ENCODE peak calls at places on chromosomes 16 and 17, in six cellular contexts. J, Z, V, C, G and D are unnamed samples.

GRCh38 chr16:69833791-69834282 is 71.7 kb downstream of the WWP2 start:
- DNase-seq in Z (no peak), G (no peak), V (no peak), J (no peak), C (no peak), D (peak)

GRCh38 chr17:81641825-81642489 is 5.0 kb downstream of the TSPAN10 start:
- DNase-seq in Z (peak), C (peak), G (no peak), J (no peak), V (no peak), D (peak)

GRCh38 chr17:8020776-8021564 is 17.9 kb upstream of the ALOX15B start:
- DNase-seq in V (no peak), C (no peak), J (no peak), G (no peak), Z (no peak), D (no peak)

GRCh38 chr17:44788139-44788538 is 29.4 kb downstream of the ADAM11 start:
- DNase-seq in C (no peak), G (no peak), J (no peak), V (no peak), Z (peak), D (no peak)

GRCh38 chr16:3873482-3874173 is 6.9 kb downstream of the CREBBP start:
- DNase-seq in V (no peak), C (no peak), Z (peak), G (no peak), J (no peak), D (peak)

GRCh38 chr17:17028059-17028877 is 14.0 kb upstream of the MPRIP start:
- DNase-seq in V (peak), G (peak), Z (peak), C (peak), J (peak), D (peak)

GRCh38 chr16:31382485-31383161 is 10.5 kb upstream of the ITGAD start:
- DNase-seq in C (no peak), Z (peak), J (peak), G (peak), V (peak), D (peak)

GRCh38 chr17:17500999-17501605 is 4.9 kb upstream of the RASD1 start:
- DNase-seq in J (no peak), G (no peak), Z (no peak), V (peak), C (no peak), D (no peak)

GRCh38 chr17:81253358-81254131 is 14.4 kb downstream of the NDUFAF8 start:
- DNase-seq in Z (peak), V (no peak), J (no peak), G (peak), C (peak), D (no peak)

GRCh38 chr17:561118-561517 is 153.5 kb downstream of the VPS53 start:
- DNase-seq in C (peak), V (no peak), G (no peak), J (no peak), Z (peak), D (no peak)

GRCh38 chr16:12435730-12436129 is 368.0 kb downstream of the CPPED1 start:
- DNase-seq in J (no peak), V (peak), C (no peak), G (no peak), Z (no peak), D (no peak)

GRCh38 chr16:10616744-10617640 is 36.6 kb upstream of the EMP2 start:
- DNase-seq in Z (peak), J (no peak), G (peak), C (no peak), V (peak), D (no peak)

GRCh38 chr17:67109111-67109510 is 64.8 kb downstream of the CACNG1 start:
- DNase-seq in J (no peak), V (no peak), Z (no peak), C (no peak), G (no peak), D (no peak)

GRCh38 chr17:8885968-8886674 is 18.6 kb upstream of the PIK3R6 start:
- DNase-seq in Z (no peak), C (no peak), V (peak), G (no peak), J (no peak), D (no peak)

GRCh38 chr17:82699551-82699950 is 1.1 kb upstream of the RAB40B start:
- DNase-seq in C (no peak), V (no peak), Z (no peak), J (no peak), G (no peak), D (no peak)

GRCh38 chr16:46591257-46591656 is 29.9 kb downstream of the SHCBP1 start:
- DNase-seq in Z (no peak), C (no peak), G (no peak), J (no peak), V (no peak), D (no peak)

GRCh38 chr16:30367349-30368009 is 2.8 kb downstream of the TBC1D10B start:
- DNase-seq in Z (no peak), V (no peak), C (no peak), G (no peak), J (no peak), D (peak)
- H4K91ac ChIP-seq in Z (no peak), V (no peak), C (no peak), G (no peak), J (no peak), D (no peak)

DNA sequence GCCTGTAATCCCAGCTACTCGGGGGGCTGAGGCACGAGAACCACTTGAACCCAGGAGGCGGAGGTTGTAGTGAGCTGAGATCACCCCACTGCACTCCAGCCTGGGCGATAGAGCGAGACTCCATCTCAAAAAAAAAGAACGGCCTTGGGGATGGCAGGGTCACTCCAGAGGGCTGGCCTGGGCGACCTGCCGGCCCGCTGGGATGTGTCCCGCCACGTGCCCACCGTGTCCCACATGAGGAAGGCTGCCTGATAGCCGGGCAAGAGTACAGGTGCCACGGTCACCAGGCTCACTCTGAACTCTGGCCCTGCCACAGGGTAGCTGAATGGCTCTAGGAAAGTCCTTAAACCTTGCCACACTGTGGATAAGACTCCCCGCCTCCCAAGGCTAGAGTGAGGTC is 67.5 kb downstream of the COG7 start:
- DNase-seq in J (no peak), C (no peak), Z (no peak), V (no peak), G (no peak), D (no peak)
- H4K91ac ChIP-seq in J (no peak), C (peak), Z (no peak), V (no peak), G (no peak), D (no peak)

GRCh38 chr17:3801043-3801746 is at the start of gene ITGAE:
- DNase-seq in Z (no peak), G (no peak), V (no peak), J (no peak), C (no peak), D (no peak)

GRCh38 chr17:3804503-3804931 is 3.5 kb upstream of the ITGAE start:
- DNase-seq in C (no peak), Z (peak), G (no peak), V (no peak), J (no peak), D (no peak)

GRCh38 chr17:3801792-3802191 is 804 bp upstream of the ITGAE start:
- DNase-seq in C (no peak), J (no peak), G (no peak), V (no peak), Z (no peak), D (no peak)

GRCh38 chr17:3802461-3803307 is 1.7 kb upstream of the ITGAE start:
- DNase-seq in C (peak), Z (peak), V (no peak), G (no peak), J (no peak), D (no peak)

DNA sequence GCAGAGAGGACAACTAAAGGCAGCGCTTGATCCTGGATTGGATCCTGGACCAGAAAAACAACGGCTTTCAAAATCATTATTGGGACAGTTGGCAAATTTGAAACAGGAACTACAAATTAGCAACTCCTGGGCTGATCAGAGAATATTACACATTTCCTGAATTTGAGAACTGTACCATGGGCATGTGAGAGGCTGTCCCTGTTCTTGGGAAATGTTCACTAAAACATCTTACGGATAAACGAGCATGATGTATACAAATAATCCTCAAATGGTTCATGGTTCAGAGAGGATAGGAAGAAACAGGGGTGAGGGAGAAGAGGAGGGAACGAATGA is 2.3 kb upstream of the ITGAE start:
- DNase-seq in G (no peak), J (no peak), C (no peak), Z (no peak), V (no peak), D (no peak)
- H4K91ac ChIP-seq in G (no peak), J (no peak), C (no peak), Z (no peak), V (no peak), D (peak)

DNA sequence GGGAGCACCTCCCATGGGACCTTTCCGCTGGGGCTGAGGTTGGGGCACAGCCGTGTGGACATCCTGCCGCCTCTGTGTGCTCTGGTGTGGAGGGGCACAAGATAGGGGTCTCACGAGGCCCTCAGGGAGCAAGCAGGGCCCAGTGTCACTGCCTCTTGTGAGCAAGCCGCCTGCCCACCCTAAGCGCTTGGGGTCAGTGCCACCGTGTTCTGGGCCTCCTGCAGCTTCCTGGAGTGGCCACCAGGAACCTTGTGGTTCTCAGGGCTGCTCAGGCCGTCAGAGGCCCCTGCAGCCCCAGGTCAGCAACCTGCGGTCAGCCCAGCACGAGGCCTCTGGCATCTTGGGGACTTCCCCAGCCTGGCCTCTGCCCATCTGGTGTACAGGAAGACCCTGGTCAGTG is 13.6 kb upstream of the CAPN15 start:
- DNase-seq in C (no peak), J (no peak), G (no peak), Z (no peak), V (no peak), D (no peak)
- H4K91ac ChIP-seq in C (peak), J (no peak), G (no peak), Z (no peak), V (no peak), D (no peak)

GRCh38 chr16:79980650-79981521 is 380.3 kb upstream of the MAF start:
- DNase-seq in J (peak), V (no peak), C (no peak), Z (no peak), G (no peak), D (no peak)
- H4K91ac ChIP-seq in J (no peak), V (no peak), C (no peak), Z (no peak), G (no peak), D (no peak)

DNA sequence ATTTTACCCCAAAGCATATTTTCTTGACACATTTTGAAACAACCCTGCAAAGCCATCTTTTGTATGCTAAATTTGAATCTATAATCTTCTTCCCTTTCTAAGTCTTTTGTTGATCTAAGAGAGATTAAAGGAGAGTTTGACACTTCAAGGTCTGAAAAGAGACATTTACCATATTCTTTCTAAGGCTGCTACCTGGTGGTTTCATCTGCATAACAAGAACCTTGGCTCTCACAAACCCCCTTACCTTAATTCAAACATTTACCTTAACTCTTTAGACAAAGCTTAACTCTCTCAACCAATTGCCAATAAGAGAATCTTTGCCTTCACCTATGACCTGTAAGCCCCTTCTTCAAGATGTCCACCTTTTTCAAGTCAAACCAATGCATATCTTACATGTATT is 1143.6 kb downstream of the CDH11 start:
- DNase-seq in C (no peak), Z (no peak), J (no peak), V (no peak), G (no peak), D (no peak)
- H4K91ac ChIP-seq in C (no peak), Z (no peak), J (no peak), V (no peak), G (no peak), D (no peak)

GRCh38 chr16:59204589-59204988 is 470.5 kb upstream of the GOT2 start:
- DNase-seq in J (no peak), G (no peak), V (no peak), Z (no peak), C (no peak), D (no peak)

GRCh38 chr16:59202463-59202862 is 468.3 kb upstream of the GOT2 start:
- DNase-seq in J (no peak), C (no peak), V (no peak), G (no peak), Z (no peak), D (no peak)

GRCh38 chr16:59201160-59201559 is 467.0 kb upstream of the GOT2 start:
- DNase-seq in J (no peak), V (no peak), G (no peak), Z (no peak), C (no peak), D (no peak)

GRCh38 chr16:59198487-59198886 is 464.4 kb upstream of the GOT2 start:
- DNase-seq in Z (no peak), C (no peak), V (no peak), G (no peak), J (no peak), D (no peak)

DNA sequence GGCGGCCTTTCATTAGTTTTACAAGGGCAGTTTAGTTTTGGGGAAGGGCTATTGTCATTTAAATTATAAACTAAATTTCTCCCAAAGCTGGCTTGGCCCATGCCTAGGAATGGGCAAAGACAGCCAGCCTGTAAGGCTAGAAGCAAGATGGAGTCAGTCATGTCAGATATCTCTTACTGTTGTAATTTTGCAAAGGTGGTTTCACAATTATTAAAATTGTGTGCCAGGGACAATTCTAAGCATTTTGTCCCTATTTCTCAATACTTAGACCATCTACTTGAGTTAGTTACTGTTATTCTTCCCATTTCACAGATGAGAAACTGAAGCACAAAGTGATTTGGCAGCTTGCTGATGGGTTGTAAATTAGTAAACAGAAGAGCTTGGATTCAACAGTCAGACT is 467.7 kb upstream of the GOT2 start:
- DNase-seq in C (no peak), V (no peak), G (no peak), J (no peak), Z (no peak), D (no peak)
- H4K91ac ChIP-seq in C (no peak), V (no peak), G (no peak), J (no peak), Z (no peak), D (no peak)

GRCh38 chr17:27892542-27892865 is 661 bp downstream of the LYRM9 start:
- DNase-seq in Z (no peak), C (no peak), V (no peak), J (no peak), G (no peak), D (no peak)
- H4K91ac ChIP-seq in Z (peak), C (no peak), V (no peak), J (no peak), G (no peak), D (no peak)

GRCh38 chr17:49053171-49053829 is 56.1 kb downstream of the IGF2BP1 start:
- DNase-seq in C (no peak), J (no peak), G (peak), Z (no peak), V (peak), D (no peak)

GRCh38 chr17:49054342-49055092 is 57.3 kb downstream of the IGF2BP1 start:
- DNase-seq in J (no peak), C (no peak), V (no peak), Z (no peak), G (no peak), D (no peak)

GRCh38 chr17:49049265-49049664 is 52.1 kb downstream of the IGF2BP1 start:
- DNase-seq in Z (no peak), J (no peak), C (no peak), G (no peak), V (no peak), D (no peak)

GRCh38 chr17:49050611-49051010 is 53.4 kb downstream of the IGF2BP1 start:
- DNase-seq in C (no peak), J (no peak), Z (no peak), V (no peak), G (no peak), D (no peak)

GRCh38 chr17:49051269-49051668 is 54.1 kb downstream of the IGF2BP1 start:
- DNase-seq in J (no peak), V (peak), G (no peak), Z (no peak), C (no peak), D (no peak)
- H4K91ac ChIP-seq in J (no peak), V (no peak), G (no peak), Z (no peak), C (no peak), D (no peak)

DNA sequence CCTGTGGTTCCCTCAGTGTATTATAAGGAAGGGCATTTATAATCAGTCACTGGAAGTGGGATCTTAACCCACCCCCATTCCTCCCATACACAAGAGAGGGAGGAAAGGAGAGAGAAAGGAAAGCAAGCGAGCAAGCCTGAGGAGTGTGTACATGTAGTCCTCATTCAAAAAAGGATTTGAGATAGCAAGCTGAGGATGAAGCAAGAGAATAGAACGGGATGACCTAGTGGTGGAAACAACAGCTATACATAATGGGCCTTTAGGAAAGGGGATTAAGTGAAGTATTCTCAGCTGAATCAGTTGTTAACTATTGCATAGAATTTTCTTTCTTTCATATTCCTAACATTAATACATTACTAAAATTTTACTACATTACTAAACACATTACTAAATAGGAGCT is 281.4 kb downstream of the ZFHX3 start:
- DNase-seq in Z (no peak), J (no peak), G (no peak), V (no peak), C (no peak), D (no peak)
- H4K91ac ChIP-seq in Z (no peak), J (no peak), G (no peak), V (no peak), C (no peak), D (no peak)